ENCODE peak calls at places on chromosome 2, in five cellular contexts. X is Peyer's patch; K is CD8-positive, alpha-beta memory T cell; F is uterus; B is tibial nerve. J is an unnamed sample.
A peak's percentile ranks its signal among the peaks of the same experiment; 100 is the strongest.

GRCh38 chr2:238225121-238225520 is 14.7 kb downstream of the HES6 start:
- DNase-seq in X (no peak), F (no peak), K (no peak), B (no peak), J (no peak)

GRCh38 chr2:85053802-85054201 is 79.4 kb upstream of the TCF7L1 start:
- DNase-seq in B (no peak), K (no peak), X (peak; percentile 86), F (no peak), J (no peak)

GRCh38 chr2:39243469-39244123 is at the start of gene CDKL4:
- DNase-seq in K (peak; percentile 8), F (no peak), B (no peak), X (peak; percentile 58), J (no peak)

GRCh38 chr2:209942936-209943605 is 59.4 kb upstream of the RPE start:
- DNase-seq in K (no peak), F (no peak), B (no peak), X (no peak), J (no peak)

GRCh38 chr2:56015631-56016251 is 92.2 kb upstream of the EFEMP1 start:
- DNase-seq in K (no peak), X (no peak), B (no peak), F (no peak), J (no peak)

GRCh38 chr2:177314722-177315264 is 50.3 kb upstream of the NFE2L2 start:
- DNase-seq in X (no peak), F (no peak), B (no peak), K (no peak), J (no peak)

GRCh38 chr2:175734679-175735078 is 267.4 kb downstream of the LNPK start:
- DNase-seq in X (no peak), B (no peak), K (no peak), F (no peak), J (no peak)

GRCh38 chr2:64862623-64863022 is 126.6 kb upstream of the SLC1A4 start:
- DNase-seq in B (no peak), F (no peak), X (no peak), K (no peak), J (no peak)

GRCh38 chr2:121545257-121545656 is 14.6 kb downstream of the RNU4ATAC start:
- DNase-seq in K (no peak), F (no peak), X (no peak), B (no peak), J (no peak)

GRCh38 chr2:197940346-197940745 is 136.0 kb downstream of the PLCL1 start:
- DNase-seq in K (no peak), B (no peak), F (no peak), X (no peak), J (no peak)

DNA sequence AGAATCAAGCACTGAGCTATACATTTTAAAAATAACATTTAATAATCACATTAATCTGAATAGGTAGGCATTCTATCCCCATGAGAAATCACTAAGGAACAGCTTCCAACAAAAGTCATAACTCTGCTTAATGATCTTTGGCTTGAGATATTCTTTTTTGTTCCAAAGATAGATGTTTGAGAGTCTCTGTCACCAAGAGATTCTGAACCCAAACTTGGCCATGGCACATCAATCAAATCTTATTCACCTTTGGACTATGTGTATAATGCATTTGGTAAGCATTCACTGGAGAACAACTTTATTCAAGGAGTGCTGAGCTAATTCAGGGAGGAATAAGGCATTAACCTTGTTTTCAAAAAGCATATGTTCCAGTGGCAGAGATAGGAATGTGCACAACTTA is 743.3 kb downstream of the SLC4A3 start:
- DNase-seq in X (no peak), F (no peak), K (no peak), B (no peak), J (no peak)
- H3K27ac ChIP-seq in X (no peak overlapping the region), F (no peak overlapping the region), K (no peak overlapping the region), B (no peak overlapping the region), J (no peak overlapping the region)

GRCh38 chr2:20153131-20153851 is 71.6 kb downstream of the SDC1 start:
- DNase-seq in B (no peak), F (no peak), K (no peak), X (no peak), J (no peak)

GRCh38 chr2:20156051-20156730 is 68.7 kb downstream of the SDC1 start:
- DNase-seq in X (no peak), K (no peak), F (no peak), B (no peak), J (no peak)

GRCh38 chr2:20159411-20159810 is 65.5 kb downstream of the SDC1 start:
- DNase-seq in B (no peak), K (no peak), F (no peak), X (no peak), J (no peak)

GRCh38 chr2:20156826-20157605 is 67.9 kb downstream of the SDC1 start:
- DNase-seq in B (no peak), K (no peak), F (no peak), X (peak; percentile 66), J (no peak)

DNA sequence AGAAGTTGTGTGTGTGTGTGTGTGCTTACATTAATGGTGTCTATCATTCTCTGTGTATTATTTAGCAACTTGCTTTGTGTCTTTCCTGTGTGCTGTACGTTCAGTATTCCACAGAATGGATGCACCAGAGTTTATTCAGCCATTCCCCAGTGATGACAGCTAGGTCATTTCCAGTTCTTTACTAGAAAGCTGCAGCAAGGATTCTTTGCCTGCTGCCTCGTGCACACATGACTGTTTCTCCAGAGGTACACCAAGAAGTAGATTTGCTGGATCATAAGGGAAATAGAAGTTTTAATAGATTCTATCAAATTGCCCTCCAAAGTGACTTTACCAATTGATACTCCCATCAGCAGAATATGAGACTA is 67.3 kb downstream of the SDC1 start:
- DNase-seq in X (peak; percentile 4), B (no peak), F (no peak), K (no peak), J (no peak)
- H3K27ac ChIP-seq in X (no peak overlapping the region), B (no peak overlapping the region), F (no peak overlapping the region), K (no peak overlapping the region), J (no peak overlapping the region)

DNA sequence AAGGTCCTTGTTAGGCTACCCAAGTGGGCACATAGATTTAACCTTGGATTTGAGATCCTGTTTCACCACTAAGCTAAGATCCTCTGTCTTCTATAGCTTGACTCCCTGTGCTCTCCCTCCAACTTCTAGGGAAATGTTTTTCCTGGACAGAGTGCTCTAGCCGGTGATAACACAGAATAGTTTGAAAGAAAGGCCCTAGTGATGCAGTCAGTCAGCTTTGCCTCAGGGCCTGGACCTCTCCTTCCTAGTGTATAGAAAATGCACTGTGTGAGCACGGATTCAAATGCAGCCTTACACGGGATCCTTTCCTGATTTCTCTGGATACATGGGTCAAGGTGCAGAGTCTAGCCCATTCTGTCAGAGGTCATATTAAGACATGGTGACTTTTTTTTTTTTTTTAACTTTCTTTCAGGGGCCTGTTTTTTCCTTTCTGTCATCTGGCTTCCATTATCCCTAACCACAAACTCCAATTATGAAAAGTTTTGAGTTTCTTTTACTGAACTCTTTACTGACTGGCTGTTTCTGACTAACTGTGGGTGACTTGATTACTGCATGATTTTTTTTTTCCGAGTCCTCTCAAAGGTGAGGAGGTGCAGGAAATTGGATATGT is 122.6 kb downstream of the LRP1B start:
- DNase-seq in B (no peak), F (no peak), K (no peak), X (no peak), J (no peak)
- H3K27ac ChIP-seq in B (no peak overlapping the region), F (no peak overlapping the region), K (no peak overlapping the region), X (no peak overlapping the region), J (no peak overlapping the region)

GRCh38 chr2:170216415-170216814 is 38.5 kb downstream of the MYO3B start:
- DNase-seq in B (no peak), X (no peak), K (no peak), F (no peak), J (no peak)

GRCh38 chr2:170218456-170218855 is 40.5 kb downstream of the MYO3B start:
- DNase-seq in X (no peak), B (no peak), K (no peak), F (no peak), J (no peak)

GRCh38 chr2:170218931-170219330 is 41.0 kb downstream of the MYO3B start:
- DNase-seq in K (no peak), X (no peak), F (no peak), B (no peak), J (no peak)

GRCh38 chr2:170215019-170215418 is 37.1 kb downstream of the MYO3B start:
- DNase-seq in B (no peak), K (no peak), X (no peak), F (no peak), J (no peak)

DNA sequence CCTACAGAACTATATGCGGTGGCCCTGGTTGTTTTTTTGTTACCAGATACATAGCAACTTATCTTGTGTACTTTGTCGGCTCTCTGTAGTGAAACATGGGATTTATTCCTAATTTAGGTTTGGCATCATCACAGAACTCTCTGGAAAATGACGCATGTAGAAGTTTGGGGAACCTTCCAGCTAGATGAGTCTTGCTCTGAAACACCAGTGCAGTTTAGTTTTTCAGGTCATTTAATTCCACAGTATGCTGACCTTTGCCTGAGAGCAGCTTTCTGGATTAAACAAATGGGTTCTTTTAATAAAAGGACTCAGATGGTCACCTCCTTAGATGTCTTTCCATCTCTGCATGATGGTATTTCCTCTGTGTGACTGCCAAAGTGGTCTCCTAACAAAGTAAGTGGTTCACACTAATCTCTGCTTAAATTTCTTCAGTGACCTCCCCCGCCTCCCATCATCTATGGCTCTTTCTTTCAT is 39.9 kb downstream of the MYO3B start:
- DNase-seq in K (no peak), X (no peak), F (no peak), B (no peak), J (no peak)
- H3K27ac ChIP-seq in K (no peak overlapping the region), X (no peak overlapping the region), F (no peak overlapping the region), B (no peak overlapping the region), J (peak overlapping the region; percentile 28)

J was measured in pancreas.